ENCODE peak calls at places on chromosomes 1 and 21, in nine cellular contexts. J is activated CD4-positive, alpha-beta T cell treated with anti-CD3 and anti-CD28 coated beads for 24 hours; W is activated effector memory CD4-positive, alpha-beta T cell treated with Interleukin-2 at 50 U/mL for 16 hours; O is activated CD8-positive, alpha-beta T cell treated with anti-CD3 and anti-CD28 coated beads for 36 hours; T is GM18507; M is A172; X is NCI-H2081; K is cardiac muscle cell; D is dermis microvascular lymphatic vessel endothelial cell. H is an unnamed sample.
A peak's percentile ranks its signal among the peaks of the same experiment; 100 is the strongest.

GRCh38 chr1:115838426-115838804 is 2.5 kb downstream of the NHLH2 start:
- DNase-seq in O (no peak), X (no peak), T (no peak), J (no peak), W (no peak), K (no peak), M (no peak), D (no peak), H (peak; percentile 26)

GRCh38 chr1:25543425-25544242 is at the start of gene LDLRAP1:
- DNase-seq in T (peak; percentile 79), D (peak; percentile 30), J (peak; percentile 44), X (no peak), W (peak; percentile 48), K (peak; percentile 83), O (peak; percentile 58), M (peak; percentile 26), H (peak; percentile 77)

GRCh38 chr21:20311388-20311787 is 686.8 kb upstream of the NCAM2 start:
- DNase-seq in T (no peak), J (no peak), K (no peak), X (peak; percentile 15), M (no peak), O (no peak), W (no peak), D (no peak), H (peak; percentile 37)

GRCh38 chr1:153532161-153532560 is 3.6 kb downstream of the S100A6 start:
- DNase-seq in X (no peak), J (no peak), K (no peak), M (no peak), W (peak; percentile 42), O (peak; percentile 78), T (no peak), D (no peak), H (peak; percentile 85)

GRCh38 chr21:44078411-44078981 is 28.7 kb upstream of the PWP2 start:
- DNase-seq in W (no peak), X (no peak), J (no peak), M (no peak), O (no peak), K (no peak), D (no peak), T (no peak), H (no peak)

GRCh38 chr1:202811296-202812175 is 782 bp downstream of the PCAT6 start:
- DNase-seq in O (peak; percentile 78), T (no peak), K (peak; percentile 16), M (no peak), J (no peak), X (no peak), D (no peak), W (peak; percentile 24), H (peak; percentile 52)

GRCh38 chr21:37758997-37759396 is 157.3 kb downstream of the KCNJ6 start:
- DNase-seq in O (peak; percentile 32), W (no peak), D (no peak), K (peak; percentile 47), T (peak; percentile 15), J (no peak), X (peak; percentile 16), M (peak; percentile 45), H (peak; percentile 40)

GRCh38 chr21:36260030-36260787 is 59.8 kb upstream of the MORC3 start:
- DNase-seq in X (peak; percentile 43), K (peak; percentile 81), O (peak; percentile 58), J (peak; percentile 28), W (no peak), T (peak; percentile 35), M (peak; percentile 79), D (peak; percentile 68), H (peak; percentile 68)

GRCh38 chr1:30744060-30744756 is 13.4 kb downstream of the LAPTM5 start:
- DNase-seq in W (no peak), K (peak; percentile 42), O (peak; percentile 85), T (no peak), D (no peak), J (no peak), X (no peak), M (no peak), H (no peak)

GRCh38 chr1:230806552-230806951 is 59.4 kb downstream of the CAPN9 start:
- DNase-seq in O (no peak), K (no peak), J (no peak), T (no peak), W (no peak), D (no peak), M (no peak), X (no peak), H (no peak)

GRCh38 chr1:64378826-64379225 is 91.1 kb upstream of the CACHD1 start:
- DNase-seq in X (no peak), O (no peak), K (peak; percentile 7), T (no peak), M (no peak), W (no peak), J (no peak), D (no peak), H (no peak)

GRCh38 chr21:46325073-46325912 is 1.3 kb downstream of the PCNT start:
- DNase-seq in W (peak; percentile 22), K (peak; percentile 62), O (peak; percentile 43), J (peak; percentile 2), X (peak; percentile 30), T (no peak), D (no peak), M (peak; percentile 16), H (peak; percentile 78)

GRCh38 chr21:44433791-44434567 is 21.3 kb upstream of the LRRC3 start:
- DNase-seq in D (no peak), M (no peak), X (no peak), W (no peak), O (no peak), K (no peak), J (no peak), T (no peak), H (no peak)

GRCh38 chr1:198072177-198072576 is 84.6 kb upstream of the NEK7 start:
- DNase-seq in D (peak; percentile 32), M (peak; percentile 26), T (no peak), O (no peak), K (peak; percentile 37), J (no peak), W (no peak), X (no peak), H (no peak)

GRCh38 chr1:247639381-247639981 is 34.1 kb downstream of the OR2G3 start:
- DNase-seq in W (no peak), J (peak; percentile 24), T (no peak), M (no peak), X (no peak), K (peak; percentile 11), D (peak; percentile 43), O (peak; percentile 64), H (no peak)

GRCh38 chr1:15736035-15736665 is at the start of gene SLC25A34:
- DNase-seq in M (no peak), K (no peak), O (no peak), D (no peak), W (no peak), X (peak; percentile 31), J (no peak), T (no peak), H (no peak)

GRCh38 chr1:29029652-29030051 is 94.1 kb downstream of the TMEM200B start:
- DNase-seq in D (no peak), O (no peak), M (no peak), X (peak; percentile 48), W (no peak), J (no peak), T (no peak), K (no peak), H (no peak)

GRCh38 chr1:167517535-167518330 is 596 bp downstream of the CD247 start:
- DNase-seq in X (no peak), O (peak; percentile 98), K (no peak), M (peak; percentile 50), T (no peak), W (peak; percentile 81), D (no peak), J (peak; percentile 80), H (no peak)

GRCh38 chr1:154081386-154082126 is 73.3 kb downstream of the NUP210L start:
- DNase-seq in K (no peak), J (no peak), O (no peak), D (no peak), T (no peak), W (no peak), X (no peak), M (peak; percentile 34), H (no peak)

GRCh38 chr1:201760516-201760915 is 68.4 kb upstream of the IPO9 start:
- DNase-seq in X (no peak), T (no peak), K (peak; percentile 68), O (no peak), J (no peak), D (no peak), W (no peak), M (no peak), H (no peak)

GRCh38 chr1:54372978-54373377 is 33.2 kb downstream of the SSBP3 start:
- DNase-seq in M (no peak), K (no peak), J (no peak), W (no peak), O (peak; percentile 66), D (no peak), X (no peak), T (no peak), H (peak; percentile 15)

GRCh38 chr1:38865112-38865715 is 5.6 kb upstream of the RRAGC start:
- DNase-seq in M (no peak), T (no peak), X (no peak), J (no peak), K (no peak), D (no peak), W (no peak), O (no peak), H (no peak)

GRCh38 chr1:183827801-183828200 is 22.9 kb downstream of the RGL1 start:
- DNase-seq in X (no peak), J (no peak), K (peak; percentile 45), T (no peak), O (no peak), M (no peak), D (no peak), W (no peak), H (no peak)

GRCh38 chr1:177923441-177923840 is 46.4 kb downstream of the SEC16B start:
- DNase-seq in T (no peak), D (no peak), K (no peak), M (no peak), J (no peak), O (no peak), W (no peak), X (no peak), H (no peak)

GRCh38 chr1:204736861-204737260 is 51.3 kb upstream of the LRRN2 start:
- DNase-seq in X (no peak), O (no peak), K (no peak), T (no peak), D (no peak), J (no peak), M (no peak), W (no peak), H (no peak)

GRCh38 chr1:22750671-22751016 is 40.0 kb downstream of the EPHB2 start:
- DNase-seq in X (peak; percentile 9), W (no peak), T (no peak), O (no peak), K (no peak), M (no peak), D (no peak), J (no peak), H (no peak)

GRCh38 chr1:101463195-101463594 is 226.4 kb downstream of the S1PR1 start:
- DNase-seq in X (no peak), W (no peak), J (no peak), T (no peak), K (no peak), D (no peak), O (no peak), M (no peak), H (no peak)

GRCh38 chr21:41774467-41775151 is 7.8 kb upstream of the RIPK4 start:
- DNase-seq in D (no peak), T (no peak), O (no peak), W (no peak), J (no peak), M (no peak), K (no peak), X (no peak), H (no peak)

GRCh38 chr21:27480841-27481261 is 514.0 kb upstream of the ADAMTS5 start:
- DNase-seq in X (no peak), D (no peak), J (no peak), O (peak; percentile 2), W (no peak), K (peak; percentile 51), T (no peak), M (peak; percentile 8), H (no peak)

GRCh38 chr1:67564193-67564592 is 120.8 kb upstream of the GADD45A start:
- DNase-seq in M (peak; percentile 58), T (no peak), O (no peak), J (no peak), K (no peak), D (peak; percentile 86), W (no peak), X (no peak), H (no peak)

GRCh38 chr1:225746361-225747179 is 31.1 kb upstream of the SRP9 start:
- DNase-seq in W (no peak), T (no peak), M (peak; percentile 93), D (no peak), X (peak; percentile 90), K (peak; percentile 92), O (no peak), J (no peak), H (no peak)

H was measured in NB4.